ENCODE peak calls at places on chromosomes 4 and X, in seven cellular contexts. Z, S, T, O, G, D and U are unnamed samples.

GRCh38 chr4:19399001-19399400 is 852.7 kb upstream of the SLIT2 start:
- DNase-seq in Z (no peak), S (no peak), T (no peak), O (no peak), G (peak), D (no peak), U (no peak)

GRCh38 chr4:21454196-21454595 is 494.4 kb downstream of the KCNIP4 start:
- DNase-seq in Z (no peak), S (no peak), T (no peak), O (no peak), G (no peak), D (no peak), U (no peak)

GRCh38 chr4:173489514-173489913 is 40.5 kb downstream of the HAND2 start:
- DNase-seq in Z (no peak), S (no peak), T (no peak), O (no peak), G (peak), D (no peak), U (no peak)

GRCh38 chrX:150517303-150517896 is 51.0 kb upstream of the MTM1 start:
- DNase-seq in Z (no peak), S (no peak), T (no peak), O (no peak), G (peak), D (no peak), U (no peak)

GRCh38 chrX:131845771-131846170 is 177.3 kb upstream of the STK26 start:
- DNase-seq in Z (no peak), S (no peak), T (no peak), O (no peak), G (no peak), D (no peak), U (no peak)

GRCh38 chr4:174324725-174325124 is 41.0 kb downstream of the CEP44 start:
- DNase-seq in Z (no peak), S (no peak), T (no peak), O (no peak), G (peak), D (no peak), U (no peak)

GRCh38 chr4:76809594-76810305 is 88.2 kb downstream of the SOWAHB start:
- DNase-seq in Z (no peak), S (no peak), T (no peak), O (no peak), G (peak), D (no peak), U (no peak)

GRCh38 chrX:133444952-133445831 is 29.9 kb upstream of the GPC4 start:
- DNase-seq in Z (no peak), S (no peak), T (no peak), O (no peak), G (peak), D (no peak), U (no peak)

GRCh38 chr4:5033266-5033945 is 14.1 kb upstream of the CYTL1 start:
- DNase-seq in Z (peak), S (no peak), T (peak), O (no peak), G (peak), D (peak), U (no peak)

GRCh38 chr4:52038109-52038912 is at the start of gene SGCB:
- DNase-seq in Z (peak), S (peak), T (peak), O (peak), G (peak), D (peak), U (no peak)